ENCODE peak calls at places on chromosomes 5 and 9, in eight cellular contexts. K, L, V, D, N, I, J and C are unnamed samples.
A peak's percentile ranks its signal among the peaks of the same experiment; 100 is the strongest.

GRCh38 chr5:66230551-66230950 is 86.5 kb downstream of the SREK1 start:
- DNase-seq in K (no peak), L (no peak), V (peak; percentile 67), D (no peak), N (no peak), I (no peak), J (no peak), C (no peak)

GRCh38 chr9:112905084-112905483 is 14.4 kb upstream of the SLC46A2 start:
- DNase-seq in K (peak; percentile 12), L (no peak), V (peak; percentile 21), D (no peak), N (no peak), I (no peak), J (no peak), C (no peak)

GRCh38 chr9:111516061-111516465 is 8.9 kb upstream of the ZNF483 start:
- DNase-seq in K (no peak), L (no peak), V (peak; percentile 37), D (peak; percentile 12), N (no peak), I (no peak), J (no peak), C (no peak)

GRCh38 chr5:26009742-26010141 is 1028.6 kb downstream of the CDH9 start:
- DNase-seq in K (peak; percentile 27), L (no peak), V (no peak), D (peak; percentile 34), N (no peak), I (no peak), J (peak; percentile 63), C (no peak)

GRCh38 chr5:150489358-150490295 is 18.3 kb upstream of the NDST1 start:
- DNase-seq in K (no peak), L (no peak), V (peak; percentile 51), D (no peak), N (peak; percentile 49), I (no peak), J (no peak), C (no peak)

GRCh38 chr5:167513383-167513782 is 778.1 kb upstream of the WWC1 start:
- DNase-seq in K (no peak), L (no peak), V (no peak), D (peak; percentile 41), N (no peak), I (no peak), J (no peak), C (no peak)

GRCh38 chr9:35791321-35791921 is at the start of gene NPR2:
- DNase-seq in K (peak; percentile 72), L (no peak), V (peak; percentile 30), D (peak; percentile 48), N (no peak), I (no peak), J (peak; percentile 79), C (no peak)

GRCh38 chr5:112077180-112077579 is 320.2 kb upstream of the NREP start:
- DNase-seq in K (no peak), L (no peak), V (peak; percentile 59), D (no peak), N (no peak), I (no peak), J (no peak), C (no peak)

GRCh38 chr9:4548796-4549725 is 58.8 kb downstream of the SLC1A1 start:
- DNase-seq in K (peak; percentile 42), L (peak; percentile 27), V (no peak), D (peak; percentile 39), N (no peak), I (no peak), J (peak; percentile 76), C (no peak)
- TF ChIP-seq CTCF in K (peak; percentile 38), L (peak; percentile 60), V (peak; percentile 41), D (peak; percentile 47), N (no peak), I (no peak), J (peak; percentile 76), C (peak; percentile 42)

GRCh38 chr5:13698882-13699281 is 245.6 kb downstream of the DNAH5 start:
- DNase-seq in K (no peak), L (no peak), V (no peak), D (no peak), N (no peak), I (no peak), J (no peak), C (no peak)

GRCh38 chr5:13692172-13692571 is 252.3 kb downstream of the DNAH5 start:
- DNase-seq in K (no peak), L (no peak), V (no peak), D (no peak), N (no peak), I (no peak), J (no peak), C (no peak)

GRCh38 chr5:13695076-13695712 is 249.3 kb downstream of the DNAH5 start:
- DNase-seq in K (no peak), L (no peak), V (no peak), D (no peak), N (no peak), I (no peak), J (no peak), C (no peak)
- TF ChIP-seq CTCF in K (no peak), L (peak; percentile 12), V (no peak), D (no peak), N (no peak), I (no peak), J (no peak), C (no peak)

DNA sequence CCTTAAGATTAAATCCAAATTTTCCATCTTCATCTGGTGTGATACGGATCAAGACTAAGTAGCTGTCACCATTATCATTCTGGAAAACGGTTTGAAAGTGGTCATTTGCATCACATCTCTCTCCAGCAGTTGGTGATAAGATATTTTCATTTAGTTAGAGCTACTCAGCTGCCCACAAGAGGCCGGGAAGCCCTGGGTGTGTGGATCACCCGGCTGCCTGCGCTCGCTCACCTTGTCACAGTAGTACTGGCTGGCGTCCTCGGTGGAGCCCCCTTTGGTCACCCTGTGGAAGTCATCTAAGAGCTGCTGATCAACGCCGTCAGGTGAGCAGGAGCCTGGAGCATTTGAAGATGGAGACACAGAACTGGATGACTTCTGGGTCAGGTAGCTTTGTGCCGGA is 88.1 kb downstream of the PTPN3 start:
- DNase-seq in K (peak; percentile 30), L (peak; percentile 24), V (no peak), D (peak; percentile 35), N (no peak), I (no peak), J (peak; percentile 61), C (no peak)
- TF ChIP-seq CTCF in K (peak; percentile 32), L (peak; percentile 51), V (peak; percentile 21), D (peak; percentile 29), N (no peak), I (no peak), J (peak; percentile 62), C (no peak)

DNA sequence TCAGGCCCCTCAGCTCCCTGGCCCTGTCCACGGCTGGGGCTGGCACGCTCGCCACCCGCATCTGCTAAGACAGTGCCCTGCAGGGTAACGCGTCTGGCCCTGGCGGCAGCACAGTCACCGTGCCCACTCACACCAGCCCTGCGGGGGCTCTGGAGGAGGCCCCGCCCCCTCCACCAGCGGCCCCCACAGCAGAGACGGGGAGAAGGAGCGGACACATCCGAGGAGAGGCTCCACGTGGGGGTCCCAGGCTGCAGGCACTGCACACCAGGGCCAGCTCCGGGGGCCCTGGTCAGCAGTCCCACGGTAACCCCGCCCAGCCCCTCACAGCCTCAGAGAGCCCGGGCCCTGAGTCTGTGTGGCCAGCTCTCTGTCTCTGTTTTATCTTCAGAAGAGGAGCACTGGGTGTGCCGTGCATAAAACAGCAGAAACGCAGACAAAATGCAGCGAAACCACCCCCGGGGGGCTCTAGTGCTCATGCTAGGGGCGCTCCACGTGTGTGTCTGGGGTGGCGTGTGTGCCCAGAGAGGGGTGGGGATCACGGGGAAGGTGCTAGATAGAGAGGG is 47.5 kb upstream of the NRARP start:
- DNase-seq in K (no peak), L (no peak), V (no peak), D (no peak), N (no peak), I (no peak), J (no peak), C (no peak)
- TF ChIP-seq CTCF in K (no peak), L (no peak), V (no peak), D (no peak), N (no peak), I (no peak), J (no peak), C (no peak)

DNA sequence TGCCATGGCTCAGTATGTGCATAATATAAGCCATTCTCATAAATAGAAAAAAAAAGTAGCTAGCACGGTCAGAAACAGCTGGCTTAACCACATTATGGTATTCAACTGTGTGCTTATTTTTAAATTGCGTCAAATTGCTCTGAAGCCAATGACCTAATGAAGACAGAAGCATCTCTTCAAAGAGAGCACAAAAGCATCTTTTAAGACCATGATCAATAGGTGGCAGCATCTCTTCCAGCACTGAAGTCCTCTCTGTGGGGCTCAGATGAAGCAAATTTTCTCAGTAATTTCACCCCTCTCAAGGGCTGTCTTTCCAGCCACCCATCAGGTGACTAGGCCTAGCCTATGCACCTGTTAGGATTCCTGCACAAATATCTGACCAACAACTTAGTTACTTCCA is 251.4 kb downstream of the GLIS3 start:
- DNase-seq in K (no peak), L (no peak), V (peak; percentile 85), D (no peak), N (no peak), I (no peak), J (peak; percentile 50), C (no peak)
- TF ChIP-seq CTCF in K (peak; percentile 26), L (peak; percentile 33), V (peak; percentile 75), D (peak; percentile 8), N (no peak), I (no peak), J (peak; percentile 54), C (no peak)

GRCh38 chr5:114221807-114222206 is 140.1 kb upstream of the KCNN2 start:
- DNase-seq in K (no peak), L (no peak), V (no peak), D (no peak), N (no peak), I (no peak), J (no peak), C (no peak)

DNA sequence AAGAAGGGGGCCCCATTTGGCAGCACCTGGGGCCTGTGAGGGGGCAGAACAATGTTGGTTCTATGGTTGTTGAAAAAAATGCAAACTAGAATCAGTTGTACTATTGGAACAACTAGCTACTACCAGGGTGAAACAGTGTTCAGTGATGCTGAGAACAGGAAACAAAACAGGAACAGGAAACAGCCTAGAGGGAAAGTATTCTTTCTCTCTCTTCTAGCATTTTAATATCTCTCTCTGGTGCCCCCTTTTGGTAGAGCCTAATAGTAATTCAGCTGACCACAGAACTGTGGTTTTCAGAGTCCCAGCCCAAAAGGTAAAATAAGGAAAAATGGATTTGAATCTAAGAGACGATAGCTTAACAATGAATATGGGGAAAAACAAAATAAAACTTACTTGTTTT is 138.0 kb upstream of the KCNN2 start:
- DNase-seq in K (no peak), L (no peak), V (peak; percentile 56), D (peak; percentile 19), N (no peak), I (no peak), J (peak; percentile 19), C (no peak)
- TF ChIP-seq CTCF in K (no peak), L (peak; percentile 34), V (peak; percentile 61), D (peak; percentile 55), N (no peak), I (no peak), J (peak; percentile 33), C (peak; percentile 59)